ENCODE peak calls at places on chromosome 9, in ten cellular contexts. One of them, this sample, is unnamed.

GRCh38 chr9:110065527-110065926 is 142.4 kb downstream of the C9orf152 start:
- DNase-seq in choroid plexus epithelial cell: peak
- DNase-seq in natural killer cell: no peak
- DNase-seq in A549: no peak
- DNase-seq in chondrocyte: no peak
- DNase-seq in Panc1: no peak
- DNase-seq in tibial nerve: no peak
- DNase-seq in AG10803: peak
- DNase-seq in lower leg skin: no peak
- DNase-seq in GM13976: no peak
- DNase-seq in this sample: no peak

GRCh38 chr9:134144801-134145200 is 8.9 kb downstream of the WDR5 start:
- DNase-seq in choroid plexus epithelial cell: no peak
- DNase-seq in natural killer cell: no peak
- DNase-seq in A549: no peak
- DNase-seq in chondrocyte: no peak
- DNase-seq in Panc1: no peak
- DNase-seq in tibial nerve: no peak
- DNase-seq in AG10803: no peak
- DNase-seq in lower leg skin: no peak
- DNase-seq in GM13976: no peak
- DNase-seq in this sample: no peak

GRCh38 chr9:130243015-130243881 is 22.3 kb upstream of the HMCN2 start:
- DNase-seq in choroid plexus epithelial cell: peak
- DNase-seq in natural killer cell: peak
- DNase-seq in A549: peak
- DNase-seq in chondrocyte: peak
- DNase-seq in Panc1: no peak
- DNase-seq in tibial nerve: peak
- DNase-seq in AG10803: peak
- DNase-seq in lower leg skin: peak
- DNase-seq in GM13976: peak
- DNase-seq in this sample: peak

GRCh38 chr9:125338929-125339328 is 77.3 kb downstream of the GAPVD1 start:
- DNase-seq in choroid plexus epithelial cell: no peak
- DNase-seq in natural killer cell: no peak
- DNase-seq in A549: no peak
- DNase-seq in chondrocyte: no peak
- DNase-seq in Panc1: no peak
- DNase-seq in tibial nerve: no peak
- DNase-seq in AG10803: no peak
- DNase-seq in lower leg skin: no peak
- DNase-seq in GM13976: no peak
- DNase-seq in this sample: no peak

GRCh38 chr9:15543033-15543791 is 9.6 kb upstream of the CCDC171 start:
- DNase-seq in choroid plexus epithelial cell: peak
- DNase-seq in natural killer cell: no peak
- DNase-seq in A549: no peak
- DNase-seq in chondrocyte: no peak
- DNase-seq in Panc1: no peak
- DNase-seq in tibial nerve: no peak
- DNase-seq in AG10803: no peak
- DNase-seq in lower leg skin: no peak
- DNase-seq in GM13976: no peak
- DNase-seq in this sample: no peak

GRCh38 chr9:110095238-110095637 is 112.7 kb downstream of the C9orf152 start:
- DNase-seq in choroid plexus epithelial cell: peak
- DNase-seq in natural killer cell: no peak
- DNase-seq in A549: no peak
- DNase-seq in chondrocyte: no peak
- DNase-seq in Panc1: no peak
- DNase-seq in tibial nerve: no peak
- DNase-seq in AG10803: peak
- DNase-seq in lower leg skin: no peak
- DNase-seq in GM13976: no peak
- DNase-seq in this sample: no peak

GRCh38 chr9:106697799-106698591 is 165.0 kb upstream of the ZNF462 start:
- DNase-seq in choroid plexus epithelial cell: peak
- DNase-seq in natural killer cell: no peak
- DNase-seq in A549: no peak
- DNase-seq in chondrocyte: peak
- DNase-seq in Panc1: no peak
- DNase-seq in tibial nerve: peak
- DNase-seq in AG10803: peak
- DNase-seq in lower leg skin: peak
- DNase-seq in GM13976: no peak
- DNase-seq in this sample: no peak

GRCh38 chr9:17280350-17281012 is 145.6 kb downstream of the CNTLN start:
- DNase-seq in choroid plexus epithelial cell: peak
- DNase-seq in natural killer cell: no peak
- DNase-seq in A549: no peak
- DNase-seq in chondrocyte: no peak
- DNase-seq in Panc1: no peak
- DNase-seq in tibial nerve: no peak
- DNase-seq in AG10803: peak
- DNase-seq in lower leg skin: no peak
- DNase-seq in GM13976: no peak
- DNase-seq in this sample: no peak

GRCh38 chr9:109409998-109410397 is 88.1 kb downstream of the PTPN3 start:
- DNase-seq in choroid plexus epithelial cell: no peak
- DNase-seq in natural killer cell: no peak
- DNase-seq in A549: no peak
- DNase-seq in chondrocyte: no peak
- DNase-seq in Panc1: no peak
- DNase-seq in tibial nerve: no peak
- DNase-seq in AG10803: no peak
- DNase-seq in lower leg skin: no peak
- DNase-seq in GM13976: no peak
- DNase-seq in this sample: peak

GRCh38 chr9:12554636-12555035 is 138.5 kb upstream of the TYRP1 start:
- DNase-seq in choroid plexus epithelial cell: peak
- DNase-seq in natural killer cell: no peak
- DNase-seq in A549: no peak
- DNase-seq in chondrocyte: no peak
- DNase-seq in Panc1: no peak
- DNase-seq in tibial nerve: no peak
- DNase-seq in AG10803: peak
- DNase-seq in lower leg skin: no peak
- DNase-seq in GM13976: no peak
- DNase-seq in this sample: no peak
- TF ChIP-seq CTCF in choroid plexus epithelial cell: peak
- TF ChIP-seq CTCF in natural killer cell: no peak
- TF ChIP-seq CTCF in A549: peak
- TF ChIP-seq CTCF in chondrocyte: peak
- TF ChIP-seq CTCF in Panc1: no peak
- TF ChIP-seq CTCF in tibial nerve: no peak
- TF ChIP-seq CTCF in AG10803: no peak
- TF ChIP-seq CTCF in lower leg skin: no peak
- TF ChIP-seq CTCF in GM13976: no peak
- TF ChIP-seq CTCF in this sample: peak

GRCh38 chr9:14441976-14442651 is 128.2 kb upstream of the NFIB start:
- DNase-seq in choroid plexus epithelial cell: peak
- DNase-seq in natural killer cell: no peak
- DNase-seq in A549: peak
- DNase-seq in chondrocyte: no peak
- DNase-seq in Panc1: no peak
- DNase-seq in tibial nerve: no peak
- DNase-seq in AG10803: peak
- DNase-seq in lower leg skin: no peak
- DNase-seq in GM13976: no peak
- DNase-seq in this sample: no peak
- TF ChIP-seq CTCF in choroid plexus epithelial cell: peak
- TF ChIP-seq CTCF in natural killer cell: no peak
- TF ChIP-seq CTCF in A549: peak
- TF ChIP-seq CTCF in chondrocyte: peak
- TF ChIP-seq CTCF in Panc1: peak
- TF ChIP-seq CTCF in tibial nerve: no peak
- TF ChIP-seq CTCF in AG10803: peak
- TF ChIP-seq CTCF in lower leg skin: no peak
- TF ChIP-seq CTCF in GM13976: no peak
- TF ChIP-seq CTCF in this sample: peak

GRCh38 chr9:32069969-32070368 is 314.5 kb upstream of the ACO1 start:
- DNase-seq in choroid plexus epithelial cell: no peak
- DNase-seq in natural killer cell: no peak
- DNase-seq in A549: no peak
- DNase-seq in chondrocyte: no peak
- DNase-seq in Panc1: no peak
- DNase-seq in tibial nerve: no peak
- DNase-seq in AG10803: no peak
- DNase-seq in lower leg skin: no peak
- DNase-seq in GM13976: no peak
- DNase-seq in this sample: no peak

GRCh38 chr9:32072568-32072967 is 311.9 kb upstream of the ACO1 start:
- DNase-seq in choroid plexus epithelial cell: no peak
- DNase-seq in natural killer cell: no peak
- DNase-seq in A549: no peak
- DNase-seq in chondrocyte: no peak
- DNase-seq in Panc1: no peak
- DNase-seq in tibial nerve: no peak
- DNase-seq in AG10803: no peak
- DNase-seq in lower leg skin: no peak
- DNase-seq in GM13976: no peak
- DNase-seq in this sample: no peak

DNA sequence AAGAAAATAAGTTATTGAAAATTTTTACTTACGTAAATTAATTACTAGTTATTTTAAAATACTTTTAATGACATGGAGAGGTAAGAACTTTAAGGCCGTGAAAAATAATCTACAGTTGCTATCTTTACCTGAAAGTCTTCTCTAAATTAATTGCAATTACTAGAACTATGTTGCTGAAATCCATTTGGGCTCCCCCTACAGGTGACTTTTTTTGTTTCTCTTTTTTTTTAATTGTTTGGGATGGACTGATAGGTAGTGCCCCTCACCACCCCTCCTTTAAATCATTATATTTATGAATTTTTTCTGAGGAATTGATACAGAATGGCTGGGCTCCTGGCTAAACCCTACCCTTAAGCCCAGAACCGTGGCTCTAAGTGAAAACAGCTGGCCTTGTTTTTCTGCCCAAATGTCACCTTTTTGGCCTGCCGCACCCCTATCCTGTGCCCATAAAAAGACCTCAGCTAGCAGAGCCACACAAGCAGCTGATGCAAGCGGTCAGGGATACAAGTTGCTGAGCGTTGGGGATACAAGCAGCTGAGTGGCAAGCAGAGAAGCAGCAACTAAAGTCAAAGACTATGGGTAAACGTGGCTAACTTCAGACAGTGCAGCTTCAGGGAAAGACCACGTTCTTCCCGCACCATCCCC is 315.2 kb upstream of the ACO1 start:
- DNase-seq in choroid plexus epithelial cell: peak
- DNase-seq in natural killer cell: no peak
- DNase-seq in A549: no peak
- DNase-seq in chondrocyte: no peak
- DNase-seq in Panc1: no peak
- DNase-seq in tibial nerve: no peak
- DNase-seq in AG10803: no peak
- DNase-seq in lower leg skin: no peak
- DNase-seq in GM13976: no peak
- DNase-seq in this sample: no peak
- TF ChIP-seq CTCF in choroid plexus epithelial cell: peak
- TF ChIP-seq CTCF in natural killer cell: no peak
- TF ChIP-seq CTCF in A549: peak
- TF ChIP-seq CTCF in chondrocyte: peak
- TF ChIP-seq CTCF in Panc1: peak
- TF ChIP-seq CTCF in tibial nerve: no peak
- TF ChIP-seq CTCF in AG10803: peak
- TF ChIP-seq CTCF in lower leg skin: no peak
- TF ChIP-seq CTCF in GM13976: peak
- TF ChIP-seq CTCF in this sample: peak

GRCh38 chr9:121599186-121599871 is 52.1 kb upstream of the DAB2IP start:
- DNase-seq in choroid plexus epithelial cell: no peak
- DNase-seq in natural killer cell: no peak
- DNase-seq in A549: peak
- DNase-seq in chondrocyte: no peak
- DNase-seq in Panc1: no peak
- DNase-seq in tibial nerve: peak
- DNase-seq in AG10803: no peak
- DNase-seq in lower leg skin: peak
- DNase-seq in GM13976: peak
- DNase-seq in this sample: peak

GRCh38 chr9:121597693-121598166 is 53.7 kb upstream of the DAB2IP start:
- DNase-seq in choroid plexus epithelial cell: no peak
- DNase-seq in natural killer cell: no peak
- DNase-seq in A549: no peak
- DNase-seq in chondrocyte: no peak
- DNase-seq in Panc1: no peak
- DNase-seq in tibial nerve: no peak
- DNase-seq in AG10803: no peak
- DNase-seq in lower leg skin: no peak
- DNase-seq in GM13976: no peak
- DNase-seq in this sample: no peak

GRCh38 chr9:121596515-121596914 is 54.9 kb upstream of the DAB2IP start:
- DNase-seq in choroid plexus epithelial cell: no peak
- DNase-seq in natural killer cell: no peak
- DNase-seq in A549: no peak
- DNase-seq in chondrocyte: no peak
- DNase-seq in Panc1: no peak
- DNase-seq in tibial nerve: no peak
- DNase-seq in AG10803: peak
- DNase-seq in lower leg skin: no peak
- DNase-seq in GM13976: no peak
- DNase-seq in this sample: no peak

GRCh38 chr9:121599872-121600585 is 51.4 kb upstream of the DAB2IP start:
- DNase-seq in choroid plexus epithelial cell: no peak
- DNase-seq in natural killer cell: no peak
- DNase-seq in A549: peak
- DNase-seq in chondrocyte: no peak
- DNase-seq in Panc1: no peak
- DNase-seq in tibial nerve: no peak
- DNase-seq in AG10803: no peak
- DNase-seq in lower leg skin: no peak
- DNase-seq in GM13976: no peak
- DNase-seq in this sample: no peak

DNA sequence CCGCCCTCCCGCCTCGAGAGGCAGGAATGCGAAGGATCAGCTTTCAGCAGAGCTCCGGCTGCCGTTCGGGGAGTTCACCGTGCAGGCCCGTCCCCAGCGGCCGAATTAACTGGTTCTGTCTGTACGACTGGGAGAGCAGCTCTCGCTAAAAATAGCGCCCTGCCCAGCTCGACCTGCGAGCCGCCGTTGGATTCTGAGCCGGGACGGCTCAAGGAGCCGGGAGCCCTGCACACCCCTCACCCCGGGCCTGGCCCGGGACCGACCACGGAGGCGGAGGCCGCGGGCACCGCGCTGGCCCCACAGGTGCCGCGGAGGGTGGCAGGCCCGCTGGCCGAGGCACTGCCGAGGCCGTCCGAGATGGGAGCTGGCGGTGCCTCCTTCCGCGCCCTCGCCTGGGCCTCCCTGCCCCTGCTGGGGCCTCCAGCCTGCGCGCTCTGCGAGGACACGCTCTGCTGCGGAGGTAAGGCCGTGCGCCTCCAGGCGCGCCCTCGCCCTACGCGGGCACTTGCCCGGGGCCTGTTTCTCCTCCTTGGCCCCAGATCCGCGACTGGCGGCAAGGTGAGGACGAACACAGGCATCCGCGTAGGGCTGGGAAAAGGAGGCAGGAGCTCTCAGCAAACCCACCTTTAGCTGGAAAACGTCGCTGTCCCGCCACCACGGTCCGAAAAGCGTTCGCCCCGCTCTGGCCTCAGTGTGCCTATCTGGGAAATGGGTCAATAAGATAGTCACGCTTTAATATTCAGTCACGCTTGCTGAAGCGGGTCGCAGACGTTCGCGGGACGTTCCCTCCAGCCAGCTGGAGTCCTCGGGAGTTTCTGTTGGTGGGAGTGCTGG is 53.0 kb upstream of the DAB2IP start:
- DNase-seq in choroid plexus epithelial cell: peak
- DNase-seq in natural killer cell: no peak
- DNase-seq in A549: no peak
- DNase-seq in chondrocyte: no peak
- DNase-seq in Panc1: no peak
- DNase-seq in tibial nerve: peak
- DNase-seq in AG10803: peak
- DNase-seq in lower leg skin: peak
- DNase-seq in GM13976: no peak
- DNase-seq in this sample: peak
- TF ChIP-seq CTCF in choroid plexus epithelial cell: peak
- TF ChIP-seq CTCF in natural killer cell: no peak
- TF ChIP-seq CTCF in A549: no peak
- TF ChIP-seq CTCF in chondrocyte: peak
- TF ChIP-seq CTCF in Panc1: no peak
- TF ChIP-seq CTCF in tibial nerve: no peak
- TF ChIP-seq CTCF in AG10803: peak
- TF ChIP-seq CTCF in lower leg skin: no peak
- TF ChIP-seq CTCF in GM13976: no peak
- TF ChIP-seq CTCF in this sample: peak